ENCODE peak calls at places on chromosome 15, in seven cellular contexts. D is HTR-8/SVneo, V is GM12891, I is fibroblast of pulmonary artery, O is endothelial cell, L is SHP77, Z is GM23248. K is an unnamed sample.
A peak's percentile ranks its signal among the peaks of the same experiment; 100 is the strongest.

GRCh38 chr15:46543626-46544025 is 908.8 kb downstream of the SQOR start:
- DNase-seq in Z (no peak), V (no peak), L (no peak), I (no peak), D (no peak), O (no peak), K (no peak)

GRCh38 chr15:39869251-39869650 is 50.8 kb downstream of the GPR176 start:
- DNase-seq in L (peak; percentile 83), V (no peak), I (no peak), D (no peak), O (no peak), Z (no peak), K (no peak)

GRCh38 chr15:73804421-73804820 is 51.3 kb upstream of the INSYN1 start:
- DNase-seq in O (no peak), D (no peak), Z (no peak), L (no peak), V (no peak), I (no peak), K (no peak)

GRCh38 chr15:80228959-80229610 is 22.9 kb downstream of the CTXND1 start:
- DNase-seq in D (no peak), I (peak; percentile 3), Z (peak; percentile 45), L (no peak), V (no peak), O (no peak), K (no peak)

GRCh38 chr15:79644091-79644490 is 212.0 kb downstream of the MINAR1 start:
- DNase-seq in O (no peak), D (peak; percentile 43), I (peak; percentile 65), L (no peak), Z (peak; percentile 87), V (no peak), K (no peak)

GRCh38 chr15:40142428-40142827 is 18.4 kb upstream of the BUB1B start:
- DNase-seq in D (no peak), I (no peak), L (no peak), O (no peak), Z (no peak), V (no peak), K (no peak)

GRCh38 chr15:59292393-59292792 is 80.3 kb downstream of the MYO1E start:
- DNase-seq in V (no peak), L (no peak), D (no peak), Z (no peak), O (peak; percentile 23), I (peak; percentile 84), K (no peak)

GRCh38 chr15:75109731-75110130 is 86.3 kb downstream of the PPCDC start:
- DNase-seq in V (no peak), O (no peak), L (no peak), Z (no peak), D (no peak), I (no peak), K (no peak)

GRCh38 chr15:73357999-73358665 is 10.6 kb downstream of the HCN4 start:
- DNase-seq in O (no peak), I (no peak), D (no peak), V (no peak), Z (no peak), L (peak; percentile 56), K (no peak)